ENCODE peak calls at places on chromosomes 6 and 20, in four cellular contexts. S, I, C and G are unnamed samples.

GRCh38 chr20:36465109-36466080 is 75.9 kb upstream of the MYL9 start:
- DNase-seq in C (peak), I (peak), S (peak), G (peak)

GRCh38 chr6:117483004-117483644 is 650 bp downstream of the DCBLD1 start:
- DNase-seq in I (no peak), S (peak), C (peak), G (peak)

GRCh38 chr6:44097782-44098317 is 29.4 kb downstream of the MRPL14 start:
- DNase-seq in I (no peak), C (no peak), S (no peak), G (no peak)

GRCh38 chr6:37068523-37069270 is 63.2 kb downstream of the FGD2 start:
- DNase-seq in S (no peak), I (no peak), C (no peak), G (no peak)

GRCh38 chr20:9172908-9173307 is 104.0 kb downstream of the PLCB4 start:
- DNase-seq in I (peak), S (peak), C (no peak), G (no peak)

GRCh38 chr6:113776998-113777397 is 80.1 kb upstream of the MARCKS start:
- DNase-seq in I (no peak), S (no peak), C (no peak), G (no peak)

GRCh38 chr6:155801046-155801445 is 345.4 kb upstream of the NOX3 start:
- DNase-seq in I (no peak), S (no peak), C (no peak), G (no peak)

GRCh38 chr6:67358241-67358640 is 1276.8 kb upstream of the ADGRB3 start:
- DNase-seq in I (no peak), S (no peak), C (no peak), G (no peak)

GRCh38 chr6:63504777-63505384 is 67.4 kb upstream of the LOC128125822 start:
- DNase-seq in C (no peak), S (no peak), I (no peak), G (no peak)

GRCh38 chr20:1894951-1895673 is at the start of gene SIRPA:
- DNase-seq in C (peak), I (peak), S (peak), G (peak)

GRCh38 chr20:34834459-34834893 is 9.0 kb upstream of the NCOA6 start:
- DNase-seq in S (peak), C (peak), I (peak), G (no peak)

GRCh38 chr20:840858-841567 is 7.5 kb downstream of the FAM110A start:
- DNase-seq in S (no peak), I (no peak), C (peak), G (peak)

GRCh38 chr6:1584996-1585668 is 24.6 kb upstream of the FOXC1 start:
- DNase-seq in S (no peak), C (no peak), I (no peak), G (no peak)

GRCh38 chr20:11235058-11235457 is 561.3 kb upstream of the JAG1 start:
- DNase-seq in C (no peak), I (peak), S (peak), G (no peak)

GRCh38 chr6:145241039-145241438 is 494.3 kb downstream of the EPM2A start:
- DNase-seq in C (no peak), S (peak), I (peak), G (no peak)

GRCh38 chr6:151391021-151391470 is 313 bp downstream of the ZBTB2 start:
- DNase-seq in S (peak), I (peak), C (peak), G (peak)

GRCh38 chr6:121142093-121142492 is 192.2 kb downstream of the TBC1D32 start:
- DNase-seq in S (no peak), I (peak), C (no peak), G (no peak)

GRCh38 chr20:32993484-32994050 is 10.7 kb downstream of the SUN5 start:
- DNase-seq in C (no peak), I (no peak), S (no peak), G (no peak)

GRCh38 chr6:34810936-34811632 is 19.2 kb downstream of the BLTP3A start:
- DNase-seq in I (no peak), C (peak), S (no peak), G (peak)

GRCh38 chr6:62229231-62229630 is 56.8 kb downstream of the KHDRBS2 start:
- DNase-seq in S (no peak), I (no peak), C (no peak), G (no peak)

GRCh38 chr20:38338849-38339520 is 7.3 kb upstream of the LBP start:
- DNase-seq in S (peak), I (no peak), C (no peak), G (no peak)

GRCh38 chr20:19947611-19948264 is 69.4 kb upstream of the NAA20 start:
- DNase-seq in S (peak), C (peak), I (peak), G (no peak)

GRCh38 chr6:43435682-43436437 is 8.5 kb downstream of the ABCC10 start:
- DNase-seq in S (no peak), C (no peak), I (peak), G (no peak)

GRCh38 chr6:144360401-144360800 is 75.3 kb downstream of the UTRN start:
- DNase-seq in C (peak), S (no peak), I (no peak), G (no peak)

GRCh38 chr6:159043986-159044385 is 805 bp downstream of the TAGAP start:
- DNase-seq in C (no peak), I (no peak), S (no peak), G (peak)

GRCh38 chr20:409697-410559 is 1.8 kb downstream of the RBCK1 start:
- DNase-seq in I (no peak), S (no peak), C (no peak), G (peak)

DNA sequence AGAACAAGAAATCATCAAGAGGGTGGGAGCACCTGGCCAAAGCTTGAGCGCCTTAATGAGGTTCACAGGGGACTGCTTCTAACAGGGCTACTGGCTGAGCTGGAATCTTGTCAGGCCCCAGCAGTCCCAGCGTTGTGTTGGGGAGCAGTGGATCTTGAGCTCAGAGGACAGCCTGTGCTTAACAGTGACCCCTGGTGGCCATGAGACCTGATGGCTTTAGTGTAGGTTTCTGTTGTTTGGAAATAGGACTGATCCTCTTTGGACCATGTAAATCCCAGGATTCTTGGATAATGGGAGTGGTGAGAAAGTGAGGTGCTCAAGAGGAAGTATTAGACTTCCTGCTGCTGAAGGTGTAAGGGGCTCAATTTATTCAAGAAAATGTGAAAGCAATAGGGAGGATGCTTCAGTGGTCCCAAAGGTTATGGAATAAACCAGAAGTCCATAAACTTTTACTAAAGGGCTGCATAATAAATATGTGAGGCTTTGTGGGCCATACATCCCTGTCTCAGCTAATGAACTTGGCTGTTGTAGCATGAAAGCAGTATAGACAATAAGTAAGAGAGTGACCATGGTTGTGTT is 216.2 kb downstream of the NFATC2 start:
- DNase-seq in S (peak), I (peak), C (no peak), G (no peak)
- TF ChIP-seq CTCF in S (peak), I (peak), C (peak), G (peak)

DNA sequence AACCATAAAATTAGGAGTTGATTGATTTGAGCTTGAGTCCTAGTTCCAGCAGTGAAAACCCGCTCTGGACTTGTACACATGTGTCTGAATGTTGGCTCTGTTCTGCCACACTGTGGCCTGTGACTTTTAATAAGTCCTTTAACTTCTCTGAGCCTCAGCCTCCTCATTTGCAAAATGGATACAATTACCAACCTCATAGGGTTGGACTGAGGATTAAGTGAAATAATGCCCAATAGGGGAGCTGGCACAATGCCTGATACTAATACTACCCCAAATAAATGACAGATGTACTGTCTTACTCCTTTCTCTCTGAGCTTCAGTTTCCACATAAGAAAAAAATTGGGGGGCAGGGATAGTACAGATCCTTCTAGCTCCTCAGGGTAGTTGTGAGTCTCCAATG is 92.6 kb upstream of the RIPOR2 start:
- DNase-seq in C (no peak), S (no peak), I (no peak), G (no peak)
- TF ChIP-seq CTCF in C (no peak), S (no peak), I (no peak), G (no peak)

GRCh38 chr6:97440590-97441176 is 157.7 kb upstream of the MMS22L start:
- DNase-seq in S (peak), C (no peak), I (peak), G (no peak)
- TF ChIP-seq CTCF in S (peak), C (no peak), I (peak), G (no peak)

GRCh38 chr6:5076931-5077330 is 8.2 kb upstream of the PPP1R3G start:
- DNase-seq in S (no peak), I (no peak), C (no peak), G (no peak)

GRCh38 chr6:5080574-5080973 is 4.6 kb upstream of the PPP1R3G start:
- DNase-seq in S (no peak), I (no peak), C (no peak), G (no peak)

GRCh38 chr6:5079692-5080091 is 5.4 kb upstream of the PPP1R3G start:
- DNase-seq in C (no peak), I (no peak), S (no peak), G (no peak)

GRCh38 chr6:5081182-5081581 is 4.0 kb upstream of the PPP1R3G start:
- DNase-seq in S (no peak), C (no peak), I (no peak), G (no peak)

GRCh38 chr6:5078121-5078695 is 6.9 kb upstream of the PPP1R3G start:
- DNase-seq in I (no peak), C (no peak), S (peak), G (no peak)
- TF ChIP-seq CTCF in I (no peak), C (no peak), S (peak), G (no peak)

GRCh38 chr6:21586300-21586699 is 7.3 kb upstream of the SOX4 start:
- DNase-seq in S (no peak), C (no peak), I (no peak), G (no peak)

GRCh38 chr6:21586760-21587181 is 6.8 kb upstream of the SOX4 start:
- DNase-seq in S (no peak), I (no peak), C (no peak), G (peak)

GRCh38 chr6:21588812-21589811 is 4.4 kb upstream of the SOX4 start:
- DNase-seq in I (peak), C (peak), S (peak), G (peak)

GRCh38 chr6:21587925-21588811 is 5.4 kb upstream of the SOX4 start:
- DNase-seq in C (peak), I (peak), S (peak), G (peak)

GRCh38 chr6:21587182-21587924 is 6.2 kb upstream of the SOX4 start:
- DNase-seq in I (peak), S (peak), C (peak), G (peak)
- TF ChIP-seq CTCF in I (peak), S (peak), C (no peak), G (peak)

GRCh38 chr6:163341671-163342070 is 72.8 kb upstream of the QKI start:
- DNase-seq in C (no peak), S (peak), I (no peak), G (no peak)

GRCh38 chr6:163338671-163339405 is 75.7 kb upstream of the QKI start:
- DNase-seq in I (peak), C (no peak), S (no peak), G (no peak)

GRCh38 chr6:163341224-163341623 is 73.3 kb upstream of the QKI start:
- DNase-seq in I (no peak), S (no peak), C (no peak), G (no peak)

GRCh38 chr6:163339466-163339865 is 75.1 kb upstream of the QKI start:
- DNase-seq in C (no peak), I (no peak), S (no peak), G (no peak)

DNA sequence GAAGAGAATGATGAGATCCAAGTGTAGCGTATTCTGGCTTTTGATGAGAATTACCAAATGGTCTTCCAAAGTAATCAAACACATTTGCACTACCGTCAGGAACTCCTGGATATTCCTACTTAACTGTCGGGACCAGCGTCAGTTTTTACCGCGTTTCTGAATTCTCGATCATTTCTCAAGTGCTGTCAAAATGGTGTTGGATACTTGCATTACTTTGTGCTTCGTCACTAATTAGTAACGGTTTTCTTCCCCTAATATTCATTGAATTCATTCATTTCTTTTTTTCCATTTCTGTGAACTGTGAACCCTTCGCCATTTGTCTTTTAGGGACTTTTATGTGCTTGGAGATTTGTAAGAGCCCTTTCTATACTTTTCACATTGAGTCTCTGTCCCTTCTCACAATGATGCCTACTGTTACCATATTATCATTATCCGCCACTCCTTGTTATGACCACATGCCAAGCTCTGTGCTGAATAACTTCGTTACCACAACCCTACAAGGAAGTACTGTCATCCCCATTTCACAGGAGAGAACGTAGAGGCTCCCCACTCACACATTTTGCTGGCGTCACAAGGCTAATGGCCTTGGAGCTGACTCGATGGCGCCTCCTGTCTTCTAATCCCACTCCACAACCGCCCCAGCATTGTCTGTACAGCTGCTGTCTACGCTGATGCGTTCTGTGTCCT is 74.2 kb upstream of the QKI start:
- DNase-seq in C (no peak), S (no peak), I (no peak), G (no peak)
- TF ChIP-seq CTCF in C (no peak), S (peak), I (no peak), G (no peak)

GRCh38 chr6:138909511-138909910 is 78.5 kb downstream of the REPS1 start:
- DNase-seq in I (no peak), C (no peak), S (no peak), G (no peak)
- TF ChIP-seq CTCF in I (no peak), C (no peak), S (no peak), G (no peak)

DNA sequence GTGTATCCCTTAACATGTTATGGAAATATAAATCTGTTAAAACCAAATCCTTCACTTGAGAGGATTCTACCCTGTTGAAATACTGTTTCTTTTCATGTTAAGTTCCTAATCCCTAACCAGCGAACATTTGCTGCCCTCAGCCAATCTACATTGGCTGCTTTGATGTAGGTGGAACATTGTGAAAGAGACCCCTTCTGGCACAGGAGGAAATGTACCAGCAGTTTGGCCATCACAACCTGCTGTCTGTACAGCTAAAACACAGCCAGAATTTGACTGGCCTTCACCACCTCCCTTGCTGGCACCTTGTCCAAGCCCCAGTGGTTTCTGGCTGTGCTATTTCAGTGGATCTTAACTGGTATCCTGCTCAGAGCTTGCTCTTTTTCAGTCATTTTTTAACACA is 202.0 kb upstream of the EPHA7 start:
- DNase-seq in C (no peak), S (no peak), I (no peak), G (no peak)
- TF ChIP-seq CTCF in C (no peak), S (no peak), I (no peak), G (no peak)